ENCODE peak calls at places on chromosome 14, in ten cellular contexts. One of them, this sample, is unnamed.

GRCh38 chr14:53218161-53218560 is 65.0 kb upstream of the DDHD1 start:
- DNase-seq in aorta: no peak
- DNase-seq in hepatocyte: no peak
- DNase-seq in endodermal cell: no peak
- DNase-seq in psoas muscle: no peak
- DNase-seq in uterus: no peak
- DNase-seq in trophoblast cell: no peak
- DNase-seq in adipocyte: no peak
- DNase-seq in HepG2: no peak
- DNase-seq in upper lobe of right lung: no peak
- DNase-seq in this sample: no peak

GRCh38 chr14:94164685-94165431 is 9.3 kb upstream of the PPP4R4 start:
- DNase-seq in aorta: no peak
- DNase-seq in hepatocyte: no peak
- DNase-seq in endodermal cell: peak; percentile 68
- DNase-seq in psoas muscle: no peak
- DNase-seq in uterus: no peak
- DNase-seq in trophoblast cell: no peak
- DNase-seq in adipocyte: no peak
- DNase-seq in HepG2: no peak
- DNase-seq in upper lobe of right lung: peak; percentile 59
- DNase-seq in this sample: no peak

GRCh38 chr14:86652512-86652911 is 1122.6 kb downstream of the FLRT2 start:
- DNase-seq in aorta: no peak
- DNase-seq in hepatocyte: no peak
- DNase-seq in endodermal cell: no peak
- DNase-seq in psoas muscle: no peak
- DNase-seq in uterus: no peak
- DNase-seq in trophoblast cell: no peak
- DNase-seq in adipocyte: peak; percentile 50
- DNase-seq in HepG2: no peak
- DNase-seq in upper lobe of right lung: no peak
- DNase-seq in this sample: no peak

GRCh38 chr14:31207287-31207745 is 277 bp downstream of the HECTD1 start:
- DNase-seq in aorta: no peak
- DNase-seq in hepatocyte: no peak
- DNase-seq in endodermal cell: no peak
- DNase-seq in psoas muscle: no peak
- DNase-seq in uterus: no peak
- DNase-seq in trophoblast cell: no peak
- DNase-seq in adipocyte: no peak
- DNase-seq in HepG2: no peak
- DNase-seq in upper lobe of right lung: no peak
- DNase-seq in this sample: no peak

GRCh38 chr14:32623300-32624093 is 294.4 kb downstream of the AKAP6 start:
- DNase-seq in aorta: no peak
- DNase-seq in hepatocyte: no peak
- DNase-seq in endodermal cell: no peak
- DNase-seq in psoas muscle: no peak
- DNase-seq in uterus: no peak
- DNase-seq in trophoblast cell: no peak
- DNase-seq in adipocyte: no peak
- DNase-seq in HepG2: no peak
- DNase-seq in upper lobe of right lung: no peak
- DNase-seq in this sample: no peak

GRCh38 chr14:66330916-66331315 is 155.3 kb upstream of the CCDC196 start:
- DNase-seq in aorta: no peak
- DNase-seq in hepatocyte: no peak
- DNase-seq in endodermal cell: no peak
- DNase-seq in psoas muscle: no peak
- DNase-seq in uterus: peak; percentile 45
- DNase-seq in trophoblast cell: no peak
- DNase-seq in adipocyte: peak; percentile 1
- DNase-seq in HepG2: no peak
- DNase-seq in upper lobe of right lung: no peak
- DNase-seq in this sample: peak; percentile 41

GRCh38 chr14:53278602-53279506 is 125.7 kb upstream of the DDHD1 start:
- DNase-seq in aorta: no peak
- DNase-seq in hepatocyte: no peak
- DNase-seq in endodermal cell: no peak
- DNase-seq in psoas muscle: no peak
- DNase-seq in uterus: no peak
- DNase-seq in trophoblast cell: no peak
- DNase-seq in adipocyte: no peak
- DNase-seq in HepG2: peak; percentile 62
- DNase-seq in upper lobe of right lung: no peak
- DNase-seq in this sample: peak; percentile 66

GRCh38 chr14:101821528-101821927 is 60.0 kb downstream of the PPP2R5C start:
- DNase-seq in aorta: no peak
- DNase-seq in hepatocyte: no peak
- DNase-seq in endodermal cell: no peak
- DNase-seq in psoas muscle: no peak
- DNase-seq in uterus: no peak
- DNase-seq in trophoblast cell: no peak
- DNase-seq in adipocyte: no peak
- DNase-seq in HepG2: no peak
- DNase-seq in upper lobe of right lung: no peak
- DNase-seq in this sample: no peak

GRCh38 chr14:22185191-22185590 is 403.8 kb downstream of the DAD1 start:
- DNase-seq in aorta: no peak
- DNase-seq in hepatocyte: no peak
- DNase-seq in endodermal cell: no peak
- DNase-seq in psoas muscle: no peak
- DNase-seq in uterus: no peak
- DNase-seq in trophoblast cell: no peak
- DNase-seq in adipocyte: no peak
- DNase-seq in HepG2: peak; percentile 24
- DNase-seq in upper lobe of right lung: no peak
- DNase-seq in this sample: peak; percentile 13

GRCh38 chr14:19917243-19917642 is 3.2 kb upstream of the OR4K5 start:
- DNase-seq in aorta: no peak
- DNase-seq in hepatocyte: no peak
- DNase-seq in endodermal cell: no peak
- DNase-seq in psoas muscle: no peak
- DNase-seq in uterus: no peak
- DNase-seq in trophoblast cell: no peak
- DNase-seq in adipocyte: no peak
- DNase-seq in HepG2: no peak
- DNase-seq in upper lobe of right lung: no peak
- DNase-seq in this sample: no peak

GRCh38 chr14:78448483-78449094 is 278.4 kb downstream of the NRXN3 start:
- DNase-seq in aorta: no peak
- DNase-seq in hepatocyte: peak; percentile 59
- DNase-seq in endodermal cell: peak; percentile 91
- DNase-seq in psoas muscle: peak; percentile 15
- DNase-seq in uterus: no peak
- DNase-seq in trophoblast cell: peak; percentile 47
- DNase-seq in adipocyte: peak; percentile 50
- DNase-seq in HepG2: peak; percentile 15
- DNase-seq in upper lobe of right lung: no peak
- DNase-seq in this sample: peak; percentile 47

GRCh38 chr14:102317564-102318248 is 1.8 kb upstream of the ZNF839 start:
- DNase-seq in aorta: peak; percentile 53
- DNase-seq in hepatocyte: peak; percentile 45
- DNase-seq in endodermal cell: no peak
- DNase-seq in psoas muscle: no peak
- DNase-seq in uterus: no peak
- DNase-seq in trophoblast cell: peak; percentile 93
- DNase-seq in adipocyte: peak; percentile 39
- DNase-seq in HepG2: peak; percentile 71
- DNase-seq in upper lobe of right lung: no peak
- DNase-seq in this sample: peak; percentile 39

GRCh38 chr14:96904201-96904600 is 107.0 kb downstream of the VRK1 start:
- DNase-seq in aorta: no peak
- DNase-seq in hepatocyte: no peak
- DNase-seq in endodermal cell: no peak
- DNase-seq in psoas muscle: no peak
- DNase-seq in uterus: no peak
- DNase-seq in trophoblast cell: no peak
- DNase-seq in adipocyte: peak; percentile 1
- DNase-seq in HepG2: no peak
- DNase-seq in upper lobe of right lung: no peak
- DNase-seq in this sample: no peak

GRCh38 chr14:70021548-70021947 is 142.3 kb downstream of the SMOC1 start:
- DNase-seq in aorta: no peak
- DNase-seq in hepatocyte: no peak
- DNase-seq in endodermal cell: no peak
- DNase-seq in psoas muscle: no peak
- DNase-seq in uterus: no peak
- DNase-seq in trophoblast cell: no peak
- DNase-seq in adipocyte: no peak
- DNase-seq in HepG2: no peak
- DNase-seq in upper lobe of right lung: no peak
- DNase-seq in this sample: no peak
- H3K27me3 ChIP-seq in aorta: no peaks in the 10 kb centered on the region
- H3K27me3 ChIP-seq in hepatocyte: no peaks in the 10 kb centered on the region
- H3K27me3 ChIP-seq in endodermal cell: peaks cover 30% of the 10 kb centered on the region
- H3K27me3 ChIP-seq in psoas muscle: no peaks in the 10 kb centered on the region
- H3K27me3 ChIP-seq in uterus: no peaks in the 10 kb centered on the region
- H3K27me3 ChIP-seq in trophoblast cell: no peaks in the 10 kb centered on the region
- H3K27me3 ChIP-seq in adipocyte: no peaks in the 10 kb centered on the region
- H3K27me3 ChIP-seq in HepG2: no peaks in the 10 kb centered on the region
- H3K27me3 ChIP-seq in upper lobe of right lung: no peaks in the 10 kb centered on the region
- H3K27me3 ChIP-seq in this sample: no peaks in the 10 kb centered on the region

GRCh38 chr14:74979029-74979428 is 23.6 kb upstream of the PGF start:
- DNase-seq in aorta: peak; percentile 40
- DNase-seq in hepatocyte: no peak
- DNase-seq in endodermal cell: no peak
- DNase-seq in psoas muscle: no peak
- DNase-seq in uterus: no peak
- DNase-seq in trophoblast cell: peak; percentile 88
- DNase-seq in adipocyte: no peak
- DNase-seq in HepG2: no peak
- DNase-seq in upper lobe of right lung: no peak
- DNase-seq in this sample: no peak
- H3K4me1 ChIP-seq in aorta: no peaks in the 10 kb centered on the region
- H3K4me1 ChIP-seq in hepatocyte: peaks cover 51% of the 10 kb centered on the region
- H3K4me1 ChIP-seq in endodermal cell: peaks cover 22% of the 10 kb centered on the region
- H3K4me1 ChIP-seq in psoas muscle: peaks cover 56% of the 10 kb centered on the region
- H3K4me1 ChIP-seq in uterus: peaks cover 4% of the 10 kb centered on the region
- H3K4me1 ChIP-seq in trophoblast cell: peaks cover 48% of the 10 kb centered on the region
- H3K4me1 ChIP-seq in adipocyte: peaks cover 26% of the 10 kb centered on the region
- H3K4me1 ChIP-seq in HepG2: peaks cover 35% of the 10 kb centered on the region
- H3K4me1 ChIP-seq in upper lobe of right lung: peaks cover 12% of the 10 kb centered on the region
- H3K4me1 ChIP-seq in this sample: peaks cover 52% of the 10 kb centered on the region

DNA sequence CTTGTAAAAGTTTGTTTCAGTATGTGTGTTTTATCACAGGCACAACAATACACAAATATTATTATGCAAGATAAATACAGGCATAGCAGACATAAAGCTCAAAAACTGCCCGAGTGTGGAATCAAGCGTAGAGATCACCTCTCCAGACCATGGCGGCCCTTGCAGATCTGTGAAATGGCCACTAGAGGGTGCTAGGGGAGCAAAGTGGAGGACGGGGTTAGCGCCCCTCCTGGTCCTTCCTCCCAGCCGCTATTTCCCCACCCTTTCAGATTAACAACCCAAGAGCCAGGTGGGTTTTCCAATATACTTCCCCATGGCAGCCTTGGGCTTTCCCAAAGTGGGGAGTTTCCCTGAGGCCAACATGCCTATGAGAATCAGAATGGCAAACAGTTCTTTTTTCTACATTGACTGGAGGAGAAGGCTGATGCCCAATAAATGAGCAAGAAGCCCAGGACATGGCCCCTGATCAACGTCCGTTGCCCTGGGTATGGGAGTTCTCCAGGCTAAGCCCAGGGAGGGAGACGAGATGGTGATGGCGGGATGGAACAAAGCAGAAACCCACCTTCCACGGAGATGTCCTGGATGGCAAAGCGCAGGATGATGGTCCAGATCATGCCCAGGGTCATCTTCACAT is 67.4 kb downstream of the ACTN1 start:
- DNase-seq in aorta: peak; percentile 87
- DNase-seq in hepatocyte: peak; percentile 89
- DNase-seq in endodermal cell: peak; percentile 92
- DNase-seq in psoas muscle: peak; percentile 64
- DNase-seq in uterus: peak; percentile 81
- DNase-seq in trophoblast cell: peak; percentile 91
- DNase-seq in adipocyte: peak; percentile 95
- DNase-seq in HepG2: peak; percentile 74
- DNase-seq in upper lobe of right lung: no peak
- DNase-seq in this sample: peak; percentile 76
- H3K27me3 ChIP-seq in aorta: no peaks in the 10 kb centered on the region
- H3K27me3 ChIP-seq in hepatocyte: no peaks in the 10 kb centered on the region
- H3K27me3 ChIP-seq in endodermal cell: no peaks in the 10 kb centered on the region
- H3K27me3 ChIP-seq in psoas muscle: no peaks in the 10 kb centered on the region
- H3K27me3 ChIP-seq in uterus: no peaks in the 10 kb centered on the region
- H3K27me3 ChIP-seq in trophoblast cell: no peaks in the 10 kb centered on the region
- H3K27me3 ChIP-seq in adipocyte: no peaks in the 10 kb centered on the region
- H3K27me3 ChIP-seq in HepG2: no peaks in the 10 kb centered on the region
- H3K27me3 ChIP-seq in upper lobe of right lung: no peaks in the 10 kb centered on the region
- H3K27me3 ChIP-seq in this sample: no peaks in the 10 kb centered on the region

GRCh38 chr14:55607386-55607785 is 27.4 kb downstream of the KTN1 start:
- DNase-seq in aorta: no peak
- DNase-seq in hepatocyte: no peak
- DNase-seq in endodermal cell: no peak
- DNase-seq in psoas muscle: no peak
- DNase-seq in uterus: no peak
- DNase-seq in trophoblast cell: no peak
- DNase-seq in adipocyte: no peak
- DNase-seq in HepG2: no peak
- DNase-seq in upper lobe of right lung: no peak
- DNase-seq in this sample: peak; percentile 44

GRCh38 chr14:55605793-55606192 is 25.8 kb downstream of the KTN1 start:
- DNase-seq in aorta: no peak
- DNase-seq in hepatocyte: no peak
- DNase-seq in endodermal cell: no peak
- DNase-seq in psoas muscle: no peak
- DNase-seq in uterus: no peak
- DNase-seq in trophoblast cell: peak; percentile 55
- DNase-seq in adipocyte: no peak
- DNase-seq in HepG2: peak; percentile 62
- DNase-seq in upper lobe of right lung: no peak
- DNase-seq in this sample: peak; percentile 46

GRCh38 chr14:55610717-55611370 is 30.8 kb downstream of the KTN1 start:
- DNase-seq in aorta: no peak
- DNase-seq in hepatocyte: no peak
- DNase-seq in endodermal cell: peak; percentile 54
- DNase-seq in psoas muscle: no peak
- DNase-seq in uterus: no peak
- DNase-seq in trophoblast cell: no peak
- DNase-seq in adipocyte: no peak
- DNase-seq in HepG2: no peak
- DNase-seq in upper lobe of right lung: no peak
- DNase-seq in this sample: no peak

GRCh38 chr14:55611859-55612258 is 31.9 kb downstream of the KTN1 start:
- DNase-seq in aorta: no peak
- DNase-seq in hepatocyte: no peak
- DNase-seq in endodermal cell: no peak
- DNase-seq in psoas muscle: no peak
- DNase-seq in uterus: no peak
- DNase-seq in trophoblast cell: no peak
- DNase-seq in adipocyte: no peak
- DNase-seq in HepG2: no peak
- DNase-seq in upper lobe of right lung: no peak
- DNase-seq in this sample: no peak

DNA sequence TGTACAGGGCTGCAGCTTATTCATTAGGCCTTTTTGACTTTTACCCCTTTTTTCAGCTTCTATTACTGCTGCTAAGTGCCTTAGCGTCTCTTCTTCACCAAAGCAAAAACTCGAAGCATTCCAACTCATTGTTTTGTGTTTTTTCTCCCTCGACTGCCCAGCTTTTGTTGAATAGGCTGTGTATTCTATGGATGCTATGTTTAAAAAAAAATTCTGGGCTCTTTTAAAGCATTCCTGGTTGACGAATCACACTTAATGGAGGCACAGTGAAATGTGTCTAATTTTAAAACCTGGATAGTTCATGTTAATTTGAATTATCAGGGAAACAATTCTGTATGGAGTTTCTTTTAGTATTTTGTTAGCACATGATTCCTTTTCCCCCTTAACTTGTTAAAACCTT is 29.7 kb downstream of the KTN1 start:
- DNase-seq in aorta: no peak
- DNase-seq in hepatocyte: no peak
- DNase-seq in endodermal cell: no peak
- DNase-seq in psoas muscle: no peak
- DNase-seq in uterus: no peak
- DNase-seq in trophoblast cell: peak; percentile 13
- DNase-seq in adipocyte: peak; percentile 73
- DNase-seq in HepG2: peak; percentile 13
- DNase-seq in upper lobe of right lung: no peak
- DNase-seq in this sample: peak; percentile 49
- H3K4me1 ChIP-seq in aorta: peaks cover 16% of the 10 kb centered on the region
- H3K4me1 ChIP-seq in hepatocyte: peaks cover 24% of the 10 kb centered on the region
- H3K4me1 ChIP-seq in endodermal cell: peaks cover 10% of the 10 kb centered on the region
- H3K4me1 ChIP-seq in psoas muscle: peaks cover 95% of the 10 kb centered on the region
- H3K4me1 ChIP-seq in uterus: no peaks in the 10 kb centered on the region
- H3K4me1 ChIP-seq in trophoblast cell: peaks cover 20% of the 10 kb centered on the region
- H3K4me1 ChIP-seq in adipocyte: peaks cover 33% of the 10 kb centered on the region
- H3K4me1 ChIP-seq in HepG2: peaks cover 46% of the 10 kb centered on the region
- H3K4me1 ChIP-seq in upper lobe of right lung: peaks cover 12% of the 10 kb centered on the region
- H3K4me1 ChIP-seq in this sample: peaks cover 39% of the 10 kb centered on the region